ENCODE peak calls at places on chromosomes 2 and 18, in eight cellular contexts. M is heart left ventricle, X is tibial artery, J is heart right ventricle, W is dorsolateral prefrontal cortex, K is body of pancreas, Z is stomach, H is PC-9. B is an unnamed sample.

GRCh38 chr18:28794459-28795245 is 617.7 kb upstream of the CDH2 start:
- DNase-seq in M (no peak), X (no peak), J (no peak), W (no peak), K (no peak), Z (no peak), H (no peak), B (no peak)

GRCh38 chr18:68394705-68395104 is 320.2 kb downstream of the TMX3 start:
- DNase-seq in M (no peak), X (no peak), J (no peak), W (no peak), K (no peak), Z (no peak), H (no peak), B (no peak)

GRCh38 chr2:49914281-49914680 is 760.0 kb upstream of the FSHR start:
- DNase-seq in M (no peak), X (no peak), J (no peak), W (no peak), K (no peak), Z (no peak), H (no peak), B (no peak)

GRCh38 chr2:64698668-64699444 is 45.1 kb upstream of the SERTAD2 start:
- DNase-seq in M (no peak), X (no peak), J (no peak), W (no peak), K (no peak), Z (no peak), H (no peak), B (no peak)

GRCh38 chr2:85702172-85702571 is 8.0 kb downstream of the GNLY start:
- DNase-seq in M (no peak), X (no peak), J (no peak), W (no peak), K (no peak), Z (no peak), H (no peak), B (no peak)

GRCh38 chr2:208280933-208281332 is 14.9 kb downstream of the PIKFYVE start:
- DNase-seq in M (no peak), X (no peak), J (no peak), W (no peak), K (no peak), Z (no peak), H (no peak), B (no peak)

GRCh38 chr2:103459302-103459701 is 697.5 kb downstream of the TMEM182 start:
- DNase-seq in M (no peak), X (no peak), J (no peak), W (no peak), K (no peak), Z (no peak), H (no peak), B (no peak)

GRCh38 chr2:36770542-36771287 is 74.2 kb downstream of the VIT start:
- DNase-seq in M (no peak), X (no peak), J (no peak), W (no peak), K (no peak), Z (no peak), H (peak), B (no peak)

GRCh38 chr18:79979843-79980242 is 8.5 kb downstream of the TXNL4A start:
- DNase-seq in M (no peak), X (no peak), J (no peak), W (no peak), K (no peak), Z (no peak), H (no peak), B (no peak)

GRCh38 chr2:192236136-192236535 is 41.4 kb upstream of the TMEFF2 start:
- DNase-seq in M (no peak), X (no peak), J (no peak), W (no peak), K (no peak), Z (no peak), H (no peak), B (no peak)

GRCh38 chr2:162994718-162995117 is 156.2 kb upstream of the KCNH7 start:
- DNase-seq in M (no peak), X (no peak), J (no peak), W (no peak), K (no peak), Z (no peak), H (no peak), B (no peak)

GRCh38 chr2:85935170-85935745 is 46.5 kb upstream of the ST3GAL5 start:
- DNase-seq in M (no peak), X (no peak), J (no peak), W (no peak), K (no peak), Z (no peak), H (no peak), B (no peak)

GRCh38 chr2:16665746-16666452 is at the start of gene CYRIA:
- DNase-seq in M (peak), X (peak), J (peak), W (peak), K (peak), Z (peak), H (peak), B (peak)

GRCh38 chr2:84741182-84741822 is 139.6 kb downstream of the TRABD2A start:
- DNase-seq in M (no peak), X (no peak), J (no peak), W (no peak), K (peak), Z (peak), H (peak), B (peak)

DNA sequence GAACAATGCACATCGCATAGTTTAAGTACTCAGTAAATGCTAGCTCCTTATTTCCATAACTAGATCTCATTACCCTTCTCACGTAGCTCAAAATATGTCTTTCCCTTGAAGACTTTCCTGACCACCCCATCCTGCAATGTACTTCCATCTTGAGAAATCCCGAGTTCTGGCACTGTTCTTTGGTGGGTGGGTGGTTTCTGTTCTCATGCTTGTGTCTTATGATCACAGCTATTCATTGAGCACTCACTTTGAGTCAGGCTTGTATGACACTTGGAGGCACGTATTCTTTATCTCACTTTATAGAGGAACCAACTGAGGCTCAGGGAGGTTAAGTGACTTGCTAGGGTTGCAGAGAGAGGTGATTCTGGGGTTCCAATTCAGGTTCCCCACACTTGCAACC is 9.0 kb upstream of the CLIP4 start:
- DNase-seq in M (no peak), X (no peak), J (no peak), W (no peak), K (no peak), Z (no peak), H (no peak), B (no peak)
- H3K27ac ChIP-seq in M (no peak), X (no peak), J (no peak), W (peak), K (no peak), Z (no peak), H (peak), B (no peak)

DNA sequence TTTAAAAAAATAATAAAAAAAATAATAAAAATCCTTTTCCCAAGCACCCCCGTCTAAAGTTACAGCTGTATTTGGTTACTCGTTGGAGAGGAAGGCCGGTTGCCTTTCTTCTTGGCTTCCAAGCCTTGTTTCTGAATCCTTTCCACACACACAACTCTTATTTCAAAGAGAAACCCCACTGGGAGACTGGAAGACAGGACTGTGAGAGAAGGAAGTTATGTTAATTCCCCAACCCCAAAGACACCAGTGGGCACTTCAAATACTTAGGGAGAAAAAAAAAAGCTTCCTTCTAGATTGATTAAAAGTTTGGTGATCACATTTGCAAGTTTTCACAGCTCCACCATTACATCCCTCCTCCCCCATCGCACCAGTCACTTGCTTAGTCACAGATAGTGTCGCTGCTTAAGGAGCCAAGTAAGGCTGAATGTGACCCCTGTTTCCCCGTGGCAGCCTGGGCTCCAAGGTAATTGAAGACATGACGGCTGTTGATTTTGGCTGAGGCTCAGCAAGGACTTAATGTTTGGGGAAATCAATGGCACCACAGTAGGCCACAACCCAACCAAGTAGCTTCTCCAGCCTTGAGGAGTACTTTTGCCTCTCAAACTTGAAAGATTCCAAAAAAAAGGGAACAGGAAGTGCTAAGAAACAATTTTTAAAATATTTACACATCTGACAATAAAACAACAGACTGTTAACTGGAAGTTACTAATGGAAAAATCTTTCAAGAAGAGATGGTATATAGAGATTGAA is 40.8 kb upstream of the FRZB start:
- DNase-seq in M (no peak), X (no peak), J (no peak), W (no peak), K (no peak), Z (no peak), H (no peak), B (no peak)
- H3K27ac ChIP-seq in M (no peak), X (no peak), J (no peak), W (no peak), K (no peak), Z (no peak), H (no peak), B (no peak)

GRCh38 chr2:233422649-233423435 is 68.5 kb downstream of the DGKD start:
- DNase-seq in M (no peak), X (no peak), J (no peak), W (no peak), K (no peak), Z (no peak), H (no peak), B (no peak)
- H3K27ac ChIP-seq in M (no peak), X (peak), J (no peak), W (no peak), K (no peak), Z (peak), H (peak), B (peak)

GRCh38 chr18:5155180-5155906 is 41.7 kb downstream of the AKAIN1 start:
- DNase-seq in M (no peak), X (no peak), J (peak), W (no peak), K (no peak), Z (no peak), H (no peak), B (no peak)

GRCh38 chr18:5159080-5159479 is 38.0 kb downstream of the AKAIN1 start:
- DNase-seq in M (no peak), X (no peak), J (no peak), W (no peak), K (no peak), Z (no peak), H (no peak), B (peak)

GRCh38 chr18:5158587-5158986 is 38.5 kb downstream of the AKAIN1 start:
- DNase-seq in M (no peak), X (no peak), J (no peak), W (no peak), K (no peak), Z (no peak), H (no peak), B (no peak)

GRCh38 chr18:5158171-5158570 is 38.9 kb downstream of the AKAIN1 start:
- DNase-seq in M (no peak), X (no peak), J (no peak), W (no peak), K (no peak), Z (no peak), H (no peak), B (no peak)

GRCh38 chr18:5155907-5156287 is 41.2 kb downstream of the AKAIN1 start:
- DNase-seq in M (no peak), X (no peak), J (no peak), W (no peak), K (no peak), Z (no peak), H (no peak), B (no peak)
- H3K27ac ChIP-seq in M (peak), X (no peak), J (no peak), W (no peak), K (no peak), Z (no peak), H (no peak), B (no peak)

GRCh38 chr2:170255137-170255536 is 77.2 kb downstream of the MYO3B start:
- DNase-seq in M (no peak), X (no peak), J (no peak), W (no peak), K (no peak), Z (no peak), H (no peak), B (no peak)

GRCh38 chr2:170254293-170254732 is 76.4 kb downstream of the MYO3B start:
- DNase-seq in M (no peak), X (no peak), J (no peak), W (no peak), K (no peak), Z (no peak), H (no peak), B (no peak)

GRCh38 chr2:170253721-170254230 is 75.8 kb downstream of the MYO3B start:
- DNase-seq in M (no peak), X (no peak), J (no peak), W (no peak), K (no peak), Z (no peak), H (no peak), B (no peak)

GRCh38 chr2:170258382-170258781 is 80.4 kb downstream of the MYO3B start:
- DNase-seq in M (no peak), X (no peak), J (no peak), W (no peak), K (no peak), Z (no peak), H (no peak), B (no peak)

DNA sequence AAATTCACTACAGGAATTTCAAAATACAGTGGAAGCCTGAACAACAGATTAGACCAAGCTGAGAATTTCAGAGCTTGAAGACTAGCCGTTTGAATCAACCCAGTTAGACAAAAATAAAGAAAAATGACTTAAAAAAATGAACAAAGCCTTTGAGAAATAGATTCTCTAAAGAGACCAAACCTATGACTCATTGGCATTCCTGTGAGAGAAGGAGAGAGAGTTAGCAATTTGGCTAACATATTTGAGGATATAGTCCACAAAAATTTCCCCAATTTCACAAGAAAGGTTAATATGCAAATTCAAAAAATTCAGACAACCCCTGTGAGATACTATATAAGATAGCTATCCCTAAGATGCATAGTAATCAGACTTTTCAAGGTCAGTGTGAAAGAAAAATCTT is 78.0 kb downstream of the MYO3B start:
- DNase-seq in M (no peak), X (no peak), J (no peak), W (no peak), K (no peak), Z (no peak), H (no peak), B (no peak)
- H3K27ac ChIP-seq in M (no peak), X (no peak), J (no peak), W (no peak), K (no peak), Z (no peak), H (no peak), B (no peak)

GRCh38 chr2:220279372-220279771 is 651.9 kb downstream of the SLC4A3 start:
- DNase-seq in M (no peak), X (no peak), J (no peak), W (no peak), K (no peak), Z (no peak), H (peak), B (no peak)
- H3K27ac ChIP-seq in M (no peak), X (no peak), J (no peak), W (no peak), K (no peak), Z (no peak), H (peak), B (no peak)

GRCh38 chr2:29610569-29610968 is 310.8 kb downstream of the ALK start:
- DNase-seq in M (no peak), X (no peak), J (no peak), W (no peak), K (no peak), Z (no peak), H (no peak), B (no peak)

GRCh38 chr2:29613067-29613466 is 308.3 kb downstream of the ALK start:
- DNase-seq in M (no peak), X (no peak), J (no peak), W (no peak), K (no peak), Z (no peak), H (no peak), B (no peak)

GRCh38 chr2:29611850-29612249 is 309.5 kb downstream of the ALK start:
- DNase-seq in M (no peak), X (no peak), J (no peak), W (no peak), K (no peak), Z (no peak), H (no peak), B (no peak)

GRCh38 chr2:29612568-29612967 is 308.8 kb downstream of the ALK start:
- DNase-seq in M (no peak), X (no peak), J (no peak), W (no peak), K (no peak), Z (no peak), H (no peak), B (no peak)

DNA sequence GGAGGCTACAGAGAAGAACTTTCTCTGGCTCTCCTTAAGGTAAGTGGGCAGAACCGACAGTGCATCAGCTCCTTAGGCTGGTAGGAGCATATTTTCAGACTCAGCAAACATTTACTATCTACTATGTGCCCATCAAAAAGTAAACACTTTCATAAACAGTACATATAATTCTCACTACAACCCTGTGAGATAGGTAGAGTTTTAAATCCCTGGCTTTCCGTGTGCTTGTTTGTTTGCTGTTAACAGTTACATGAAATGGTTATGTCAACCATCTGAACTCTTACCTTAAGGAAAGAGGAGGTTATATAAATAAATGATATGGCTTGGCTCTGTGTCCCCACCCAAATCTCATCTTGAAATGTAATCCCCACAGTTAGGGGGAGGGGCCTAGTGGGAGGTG is 310.1 kb downstream of the ALK start:
- DNase-seq in M (no peak), X (no peak), J (no peak), W (no peak), K (no peak), Z (no peak), H (no peak), B (no peak)
- H3K27ac ChIP-seq in M (no peak), X (no peak), J (no peak), W (no peak), K (no peak), Z (no peak), H (no peak), B (no peak)

DNA sequence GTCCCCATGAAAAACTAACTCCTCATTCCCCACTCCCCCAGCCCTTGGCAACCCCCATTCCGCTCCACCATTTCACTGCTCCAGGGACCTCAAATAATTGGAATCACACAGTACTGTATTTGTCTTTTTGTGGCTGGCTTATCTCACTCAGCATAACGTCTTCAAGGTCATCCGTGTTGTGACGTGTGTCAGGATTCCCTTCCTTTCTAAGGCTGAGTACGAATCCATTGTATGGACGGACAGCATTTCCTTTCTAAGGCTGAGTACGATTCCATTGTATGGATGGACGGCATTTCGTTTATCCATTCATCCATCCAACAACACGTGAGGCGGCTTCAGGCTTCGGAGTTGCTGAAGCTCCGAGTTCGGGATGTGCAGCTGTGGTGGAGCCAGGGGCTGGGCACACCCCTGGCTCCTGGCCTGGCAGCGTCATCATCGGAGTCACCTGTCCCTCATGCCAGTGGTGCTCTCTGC is 1.2 kb upstream of the ASB1 start:
- DNase-seq in M (no peak), X (no peak), J (no peak), W (no peak), K (no peak), Z (peak), H (no peak), B (no peak)
- H3K27ac ChIP-seq in M (no peak), X (peak), J (no peak), W (no peak), K (peak), Z (no peak), H (no peak), B (no peak)

B was measured in CD4-positive, alpha-beta T cell.